ENCODE peak calls at places on chromosomes 7 and 10, in five cellular contexts. S, T, N, B and K are unnamed samples.

GRCh38 chr7:66379761-66380160 is 174.6 kb downstream of the TPST1 start:
- DNase-seq in S (no peak), N (no peak), T (no peak), B (no peak), K (no peak)

GRCh38 chr7:8714791-8715190 is 281.4 kb downstream of the NXPH1 start:
- DNase-seq in B (no peak), S (no peak), N (no peak), T (no peak), K (no peak)

GRCh38 chr10:125281091-125281490 is 120.7 kb upstream of the CTBP2 start:
- DNase-seq in S (no peak), B (no peak), N (no peak), T (no peak), K (no peak)

GRCh38 chr7:105613611-105614330 is 32.5 kb upstream of the EFCAB10 start:
- DNase-seq in S (no peak), T (no peak), N (peak; percentile 43), B (peak; percentile 59), K (no peak)

GRCh38 chr7:106057962-106058901 is 53.9 kb downstream of the SYPL1 start:
- DNase-seq in S (peak; percentile 34), B (peak; percentile 83), T (peak; percentile 50), N (peak; percentile 62), K (no peak)

GRCh38 chr7:29177963-29178612 is 16.5 kb upstream of the CHN2 start:
- DNase-seq in T (no peak), B (peak; percentile 74), N (no peak), S (peak; percentile 17), K (no peak)

GRCh38 chr7:70114854-70115253 is 516.6 kb downstream of the AUTS2 start:
- DNase-seq in B (no peak), S (no peak), T (no peak), N (no peak), K (no peak)

GRCh38 chr7:36945612-36946400 is 221.5 kb upstream of the AOAH start:
- DNase-seq in N (no peak), S (no peak), T (peak; percentile 50), B (no peak), K (peak; percentile 14)

GRCh38 chr7:129684777-129685176 is 73.3 kb downstream of the NRF1 start:
- DNase-seq in B (no peak), T (no peak), N (no peak), S (no peak), K (no peak)

GRCh38 chr7:158328376-158329013 is 259.1 kb downstream of the PTPRN2 start:
- DNase-seq in B (no peak), T (no peak), S (no peak), N (peak; percentile 22), K (no peak)

GRCh38 chr7:95309951-95310350 is 14.4 kb downstream of the PON1 start:
- DNase-seq in N (no peak), B (no peak), T (no peak), S (no peak), K (no peak)

GRCh38 chr10:49083256-49083655 is 32.1 kb downstream of the VSTM4 start:
- DNase-seq in S (no peak), T (no peak), B (no peak), N (peak; percentile 28), K (no peak)

GRCh38 chr7:105015631-105015965 is 1.6 kb downstream of the KMT2E start:
- DNase-seq in T (peak; percentile 36), N (peak; percentile 65), S (no peak), B (no peak), K (no peak)

GRCh38 chr7:28142650-28143049 is 37.9 kb downstream of the JAZF1 start:
- DNase-seq in B (no peak), S (no peak), N (peak; percentile 55), T (no peak), K (no peak)

GRCh38 chr7:116809636-116810266 is 52.6 kb upstream of the CAPZA2 start:
- DNase-seq in T (no peak), S (no peak), N (no peak), B (no peak), K (no peak)

GRCh38 chr7:84136809-84137208 is 57.8 kb downstream of the SEMA3A start:
- DNase-seq in S (no peak), B (no peak), N (no peak), T (no peak), K (no peak)

GRCh38 chr7:23713285-23714235 is 3.5 kb downstream of the STK31 start:
- DNase-seq in T (no peak), N (no peak), S (no peak), B (no peak), K (no peak)

GRCh38 chr7:117612637-117613036 is 132.8 kb downstream of the CFTR start:
- DNase-seq in N (no peak), S (no peak), B (no peak), T (no peak), K (no peak)

GRCh38 chr10:103042129-103042528 is 124.0 kb downstream of the CNNM2 start:
- DNase-seq in N (peak; percentile 84), B (no peak), T (no peak), S (no peak), K (no peak)

GRCh38 chr10:103044942-103045489 is 126.9 kb downstream of the CNNM2 start:
- DNase-seq in S (no peak), N (no peak), T (no peak), B (no peak), K (no peak)

GRCh38 chr10:103041391-103041790 is 123.3 kb downstream of the CNNM2 start:
- DNase-seq in B (no peak), N (no peak), S (no peak), T (no peak), K (no peak)

GRCh38 chr10:103040424-103040823 is 122.3 kb downstream of the CNNM2 start:
- DNase-seq in T (no peak), S (no peak), B (no peak), N (no peak), K (no peak)

DNA sequence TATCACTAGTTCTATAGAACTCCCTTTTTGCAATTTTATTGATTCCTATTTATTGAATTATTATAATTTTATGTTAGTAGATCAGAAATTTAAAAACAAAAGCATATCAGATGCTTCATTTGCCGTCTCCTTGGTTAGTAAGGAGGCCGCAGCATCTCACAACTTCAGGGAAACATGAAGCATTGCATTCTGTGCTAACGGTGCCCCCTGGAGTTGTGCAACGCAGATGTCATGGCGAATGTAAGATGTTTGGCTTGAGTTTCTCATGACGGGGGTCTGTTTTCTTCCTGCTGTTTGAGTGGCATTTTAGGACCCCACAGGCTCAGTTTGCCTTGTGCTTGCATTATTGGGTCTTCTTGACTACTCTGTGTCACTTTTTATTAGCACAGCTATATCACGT is 124.8 kb downstream of the CNNM2 start:
- DNase-seq in B (no peak), S (no peak), N (peak; percentile 63), T (no peak), K (no peak)
- TF ChIP-seq CTCF in B (no peak), S (no peak), N (peak; percentile 67), T (no peak), K (no peak)

GRCh38 chr7:134690614-134691504 is 44.2 kb downstream of the BPGM start:
- DNase-seq in B (no peak), T (no peak), N (no peak), S (no peak), K (no peak)

GRCh38 chr7:134690016-134690415 is 43.4 kb downstream of the BPGM start:
- DNase-seq in S (no peak), N (no peak), T (no peak), B (no peak), K (no peak)

GRCh38 chr7:134685250-134685649 is 38.6 kb downstream of the BPGM start:
- DNase-seq in T (no peak), B (no peak), S (no peak), N (no peak), K (no peak)

GRCh38 chr7:134684165-134684564 is 37.5 kb downstream of the BPGM start:
- DNase-seq in B (no peak), S (no peak), N (no peak), T (no peak), K (no peak)

GRCh38 chr7:134686782-134687181 is 40.1 kb downstream of the BPGM start:
- DNase-seq in B (no peak), N (no peak), S (no peak), T (no peak), K (no peak)
- TF ChIP-seq CTCF in B (peak; percentile 48), N (no peak), S (peak; percentile 44), T (no peak), K (peak; percentile 19)

GRCh38 chr10:93597075-93597599 is 3.9 kb downstream of the RBP4 start:
- DNase-seq in T (no peak), B (no peak), N (no peak), S (no peak), K (no peak)
- TF ChIP-seq CTCF in T (no peak), B (no peak), N (no peak), S (no peak), K (no peak)

DNA sequence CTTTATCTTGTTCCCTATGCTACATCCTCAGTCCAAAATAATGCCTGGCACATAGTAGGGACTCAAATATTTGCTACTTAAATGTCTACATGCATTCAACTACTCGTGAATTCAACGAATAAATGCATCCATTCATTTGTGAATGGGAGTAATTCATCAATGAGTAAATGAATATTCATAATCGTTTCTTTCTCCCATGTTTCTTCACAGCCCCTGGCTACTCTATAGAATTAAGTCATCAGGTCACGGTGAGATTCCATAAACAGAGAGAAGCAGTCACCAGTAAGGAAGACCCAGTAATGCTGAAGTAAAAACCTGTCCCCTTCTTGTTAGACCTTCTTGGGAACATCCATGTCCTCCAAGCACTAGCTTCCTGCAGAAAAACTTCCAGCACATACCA is 48.4 kb downstream of the ATE1 start:
- DNase-seq in N (no peak), B (no peak), S (no peak), T (no peak), K (no peak)
- TF ChIP-seq CTCF in N (no peak), B (no peak), S (no peak), T (no peak), K (no peak)

GRCh38 chr10:77965294-77965693 is 38.7 kb upstream of the DLG5 start:
- DNase-seq in N (no peak), B (no peak), T (no peak), S (no peak), K (no peak)
- TF ChIP-seq CTCF in N (no peak), B (no peak), T (no peak), S (no peak), K (no peak)